ENCODE peak calls at places on chromosomes 13 and 19, in four cellular contexts. L is AG10803; G is activated naive CD4-positive, alpha-beta T cell; W is left colon. U is an unnamed sample.

GRCh38 chr19:16951529-16951928 is 62.7 kb downstream of the F2RL3 start:
- DNase-seq in W (no peak), L (no peak), G (no peak), U (no peak)

GRCh38 chr13:37134411-37135041 is 29.1 kb upstream of the CSNK1A1L start:
- DNase-seq in G (no peak), L (peak; percentile 93), W (no peak), U (no peak)

GRCh38 chr13:102948006-102948405 is 102.2 kb downstream of the ERCC5 start:
- DNase-seq in G (no peak), W (no peak), L (no peak), U (no peak)

GRCh38 chr19:33878912-33879810 is 82.5 kb downstream of the KCTD15 start:
- DNase-seq in W (no peak), G (no peak), L (no peak), U (no peak)

GRCh38 chr19:38731654-38732301 is 12.5 kb downstream of the CAPN12 start:
- DNase-seq in L (no peak), G (no peak), W (peak; percentile 81), U (no peak)

GRCh38 chr19:16202320-16203255 is 4.9 kb downstream of the AP1M1 start:
- DNase-seq in W (peak; percentile 14), L (peak; percentile 75), G (no peak), U (no peak)

GRCh38 chr19:54422136-54422535 is 6.9 kb downstream of the TTYH1 start:
- DNase-seq in G (no peak), L (no peak), W (no peak), U (no peak)

GRCh38 chr19:45881082-45881908 is 4.6 kb downstream of the IRF2BP1 start:
- DNase-seq in G (no peak), L (no peak), W (peak; percentile 44), U (no peak)

GRCh38 chr13:49584771-49585182 is 581 bp downstream of the RCBTB1 start:
- DNase-seq in L (no peak), W (no peak), G (no peak), U (no peak)

GRCh38 chr19:39474139-39474620 is 6.5 kb upstream of the TIMM50 start:
- DNase-seq in W (no peak), L (peak; percentile 19), G (peak; percentile 70), U (no peak)

GRCh38 chr19:16621165-16621800 is 6.7 kb downstream of the MED26 start:
- DNase-seq in G (no peak), W (no peak), L (no peak), U (no peak)

GRCh38 chr13:113567681-113568080 is 16.9 kb upstream of the TFDP1 start:
- DNase-seq in L (no peak), G (no peak), W (no peak), U (peak; percentile 28)

GRCh38 chr19:2391118-2391725 is 31.2 kb downstream of the TMPRSS9 start:
- DNase-seq in G (no peak), W (no peak), L (peak; percentile 77), U (no peak)

GRCh38 chr19:38227272-38228004 is 3.4 kb upstream of the DPF1 start:
- DNase-seq in L (no peak), W (no peak), G (no peak), U (no peak)

GRCh38 chr13:46160474-46161066 is 21.4 kb downstream of the LCP1 start:
- DNase-seq in G (no peak), W (no peak), L (peak; percentile 64), U (no peak)

GRCh38 chr19:51508059-51508733 is 6.6 kb upstream of the SIGLEC12 start:
- DNase-seq in G (no peak), W (no peak), L (no peak), U (no peak)

GRCh38 chr19:17719730-17720486 is 628 bp downstream of the MAP1S start:
- DNase-seq in W (peak; percentile 61), L (no peak), G (no peak), U (no peak)

GRCh38 chr19:8806661-8807060 is 25.4 kb downstream of the ZNF558 start:
- DNase-seq in W (no peak), L (no peak), G (no peak), U (no peak)

GRCh38 chr13:44903596-44903995 is 85.7 kb downstream of the NUFIP1 start:
- DNase-seq in L (peak; percentile 98), W (peak; percentile 70), G (no peak), U (no peak)

GRCh38 chr19:55657004-55657747 is 2.3 kb downstream of the U2AF2 start:
- DNase-seq in L (no peak), G (no peak), W (no peak), U (no peak)

GRCh38 chr13:38821753-38822551 is 135.1 kb downstream of the FREM2 start:
- DNase-seq in L (no peak), G (no peak), W (no peak), U (no peak)

GRCh38 chr13:30301827-30302226 is 5.5 kb downstream of the KATNAL1 start:
- DNase-seq in L (no peak), G (no peak), W (no peak), U (no peak)

GRCh38 chr13:48009298-48009697 is 8.2 kb upstream of the SUCLA2 start:
- DNase-seq in G (no peak), W (no peak), L (peak; percentile 92), U (no peak)

GRCh38 chr13:111177803-111178389 is 62.8 kb downstream of the ARHGEF7 start:
- DNase-seq in W (no peak), G (no peak), L (peak; percentile 48), U (no peak)

GRCh38 chr19:51359294-51359693 is 6.9 kb downstream of the ETFB start:
- DNase-seq in L (peak; percentile 90), W (no peak), G (no peak), U (no peak)

GRCh38 chr13:108297114-108297513 is 27.6 kb downstream of the TNFSF13B start:
- DNase-seq in L (no peak), G (no peak), W (no peak), U (no peak)

GRCh38 chr19:19202707-19203011 is 555 bp downstream of the NR2C2AP start:
- DNase-seq in G (no peak), W (no peak), L (no peak), U (no peak)

GRCh38 chr13:42396501-42396900 is 124.5 kb downstream of the AKAP11 start:
- DNase-seq in L (no peak), G (no peak), W (peak; percentile 30), U (no peak)

GRCh38 chr19:7705387-7706187 is 3.7 kb upstream of the FCER2 start:
- DNase-seq in G (peak; percentile 27), W (peak; percentile 50), L (no peak), U (no peak)

GRCh38 chr13:106836186-106836802 is 268.4 kb upstream of the ARGLU1 start:
- DNase-seq in G (no peak), W (no peak), L (no peak), U (no peak)

GRCh38 chr13:50693755-50694154 is 149.7 kb downstream of the DLEU7 start:
- DNase-seq in L (peak; percentile 76), G (no peak), W (no peak), U (no peak)

GRCh38 chr13:40547545-40548322 is 118.7 kb downstream of the FOXO1 start:
- DNase-seq in L (no peak), G (no peak), W (no peak), U (no peak)

GRCh38 chr13:93450226-93450625 is 223.6 kb downstream of the GPC6 start:
- DNase-seq in L (peak; percentile 65), G (no peak), W (no peak), U (no peak)

GRCh38 chr19:3932931-3933810 is at the start of gene NMRK2:
- DNase-seq in W (no peak), L (no peak), G (no peak), U (peak; percentile 79)

U was measured in H1.